ENCODE peak calls at places on chromosome 1, in five cellular contexts. C is activated CD4-positive, alpha-beta memory T cell treated with anti-CD3 and anti-CD28 coated beads for 36 hours; N is foreskin keratinocyte; J is ovary; K is memory B cell. Q is an unnamed sample.

GRCh38 chr1:71621785-71622184 is 541.0 kb upstream of the ZRANB2 start:
- DNase-seq in C (no peak), N (peak; percentile 87), J (no peak), K (no peak), Q (no peak)

GRCh38 chr1:27770293-27770830 is 2.7 kb upstream of the STX12 start:
- DNase-seq in C (no peak), N (no peak), J (no peak), K (no peak), Q (no peak)

GRCh38 chr1:165862448-165862847 is 35.0 kb downstream of the UCK2 start:
- DNase-seq in C (no peak), N (no peak), J (no peak), K (no peak), Q (no peak)

GRCh38 chr1:174815036-174815435 is 184.7 kb upstream of the CACYBP start:
- DNase-seq in C (peak; percentile 60), N (peak; percentile 91), J (no peak), K (no peak), Q (peak; percentile 48)

GRCh38 chr1:56439610-56440264 is 139.6 kb downstream of the PLPP3 start:
- DNase-seq in C (no peak), N (no peak), J (no peak), K (no peak), Q (no peak)

GRCh38 chr1:215744419-215744818 is 177.3 kb downstream of the KCTD3 start:
- DNase-seq in C (no peak), N (no peak), J (no peak), K (no peak), Q (no peak)

GRCh38 chr1:9078035-9078948 is 8.9 kb upstream of the SLC2A5 start:
- DNase-seq in C (peak; percentile 31), N (peak; percentile 57), J (no peak), K (no peak), Q (peak; percentile 79)

GRCh38 chr1:39866767-39867166 is 16.5 kb downstream of the TRIT1 start:
- DNase-seq in C (no peak), N (peak; percentile 62), J (no peak), K (no peak), Q (no peak)

GRCh38 chr1:94702440-94702810 is 117.7 kb upstream of the SLC44A3 start:
- DNase-seq in C (no peak), N (no peak), J (peak; percentile 55), K (no peak), Q (no peak)

Q was measured in activated CD8-positive, alpha-beta memory T cell treated with anti-CD3 and anti-CD28 coated beads, Interleukin-2, amount 10 ng/mL, durations not matched to agents 7 days and 5 days.